ENCODE peak calls at places on chromosomes 7 and 10, in eight cellular contexts. J is psoas muscle, I is upper lobe of right lung, G is fibroblast of the aortic adventitia, O is SJSA1, H is AG09309, A is right atrium auricular region, N is dorsolateral prefrontal cortex. V is an unnamed sample.

GRCh38 chr10:75034131-75034512 is 77.3 kb upstream of the SAMD8 start:
- DNase-seq in J (no peak), N (no peak), G (no peak), A (no peak), I (no peak), O (no peak), H (no peak), V (no peak)

GRCh38 chr10:131247873-131248272 is 63.6 kb downstream of the TCERG1L start:
- DNase-seq in A (no peak), H (no peak), J (no peak), G (no peak), N (no peak), I (no peak), O (no peak), V (no peak)

GRCh38 chr7:137626469-137627067 is 220.2 kb downstream of the DGKI start:
- DNase-seq in I (no peak), N (no peak), G (peak), A (no peak), O (peak), H (no peak), J (no peak), V (peak)

GRCh38 chr10:78774999-78775711 is 293.6 kb upstream of the ZMIZ1 start:
- DNase-seq in H (no peak), N (no peak), J (peak), G (no peak), O (peak), I (peak), A (no peak), V (peak)

GRCh38 chr10:79229830-79230562 is 117.3 kb upstream of the PPIF start:
- DNase-seq in A (no peak), G (no peak), H (no peak), I (no peak), O (no peak), J (no peak), N (no peak), V (no peak)

GRCh38 chr7:136189506-136189998 is 212.4 kb upstream of the MTPN start:
- DNase-seq in N (no peak), O (no peak), G (no peak), J (no peak), I (no peak), H (no peak), A (no peak), V (no peak)

GRCh38 chr7:14841086-14841485 is 61.5 kb downstream of the DGKB start:
- DNase-seq in H (no peak), G (no peak), N (no peak), O (no peak), A (no peak), J (no peak), I (no peak), V (no peak)

GRCh38 chr10:87960230-87960629 is 96.8 kb downstream of the PTEN start:
- DNase-seq in N (no peak), G (no peak), J (no peak), A (no peak), H (no peak), I (no peak), O (peak), V (peak)

GRCh38 chr7:41881313-41882130 is 178.6 kb upstream of the INHBA start:
- DNase-seq in A (no peak), G (no peak), H (no peak), N (no peak), J (peak), O (no peak), I (peak), V (no peak)

DNA sequence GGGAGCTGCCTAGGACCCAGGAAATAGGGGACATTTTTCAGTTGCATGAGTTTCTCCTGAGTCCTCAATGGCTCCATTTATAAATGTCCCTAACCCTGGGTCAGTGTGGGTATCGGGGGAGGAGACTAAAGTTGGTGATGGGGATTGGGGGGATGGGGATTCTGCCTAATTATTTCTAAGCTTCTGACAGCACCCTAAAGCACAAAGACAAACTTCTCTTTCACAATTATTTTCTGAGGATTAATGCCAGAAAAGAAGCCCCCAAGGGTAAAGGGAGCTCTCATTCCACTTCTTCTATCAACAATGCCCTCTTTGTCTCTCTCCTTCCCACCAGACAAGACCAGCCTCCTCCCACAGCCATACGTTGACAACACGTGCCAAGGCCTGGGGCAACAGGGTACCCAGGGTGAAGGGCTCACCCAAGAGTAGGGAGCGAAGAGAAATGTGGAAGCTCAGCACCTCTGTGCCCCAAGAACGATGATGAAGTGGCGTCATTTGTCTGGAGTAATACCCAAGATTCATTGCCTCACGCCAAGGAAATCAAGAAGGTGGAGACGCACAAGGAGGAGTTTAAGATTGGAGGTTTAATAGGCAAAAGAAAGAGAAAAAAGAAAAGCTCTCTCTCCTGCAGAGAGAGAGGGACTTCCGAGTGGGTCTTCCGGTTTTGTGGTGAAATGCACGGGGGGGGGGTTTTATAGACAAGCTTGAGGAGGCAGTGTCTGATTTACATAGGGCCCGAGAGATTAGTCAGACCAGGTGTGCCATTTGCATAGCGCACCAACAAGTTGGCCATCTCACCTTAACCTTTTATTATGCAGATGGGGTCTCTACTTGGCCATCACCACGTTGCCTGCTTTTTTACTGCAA is 14.5 kb upstream of the GJC3 start:
- DNase-seq in J (no peak), N (no peak), H (no peak), O (no peak), A (no peak), I (no peak), G (no peak), V (no peak)
- H3K4me3 ChIP-seq in J (no peak), N (no peak), H (no peak), O (no peak), A (no peak), I (no peak), G (no peak), V (no peak)

DNA sequence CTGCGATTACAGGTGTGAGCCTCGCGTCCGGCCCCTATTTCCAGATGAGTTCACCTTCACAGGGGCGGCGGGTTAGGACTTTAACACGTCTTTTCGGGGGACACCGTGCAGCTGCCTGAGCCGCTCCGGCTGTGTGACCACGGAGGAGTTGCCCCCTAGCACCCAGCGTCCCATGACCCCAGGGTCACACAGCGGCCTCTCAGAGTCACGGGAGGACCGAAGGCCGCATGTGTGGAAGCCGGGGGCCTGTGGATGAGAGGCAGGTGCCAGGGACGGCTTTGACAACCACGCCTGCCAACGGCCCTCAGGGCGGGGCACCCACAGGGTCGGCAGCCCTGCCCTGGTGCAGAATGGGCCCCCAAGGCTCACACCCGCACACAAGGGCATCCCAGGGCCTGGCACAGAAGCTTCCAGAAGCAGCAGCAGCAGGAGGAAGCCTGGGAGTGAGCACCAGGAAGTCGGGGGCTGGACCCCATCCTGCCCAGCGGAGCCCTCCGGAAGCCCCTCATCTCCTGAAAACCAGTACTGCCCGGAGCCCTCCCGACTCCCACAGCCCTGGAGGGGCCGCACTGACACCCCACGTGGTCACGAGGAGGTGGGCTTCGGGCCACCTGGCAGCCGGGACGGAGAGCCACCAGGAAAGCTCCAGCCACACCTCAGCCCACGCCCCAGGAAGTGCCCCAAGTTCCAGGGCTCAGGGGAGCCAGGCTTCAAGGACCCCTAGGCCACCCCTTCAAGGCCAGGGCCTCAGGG is 32.7 kb downstream of the ADAP1 start:
- DNase-seq in J (peak), H (no peak), I (peak), A (no peak), N (no peak), O (peak), G (no peak), V (no peak)
- H3K4me3 ChIP-seq in J (no peak), H (no peak), I (peak), A (no peak), N (no peak), O (no peak), G (no peak), V (no peak)

DNA sequence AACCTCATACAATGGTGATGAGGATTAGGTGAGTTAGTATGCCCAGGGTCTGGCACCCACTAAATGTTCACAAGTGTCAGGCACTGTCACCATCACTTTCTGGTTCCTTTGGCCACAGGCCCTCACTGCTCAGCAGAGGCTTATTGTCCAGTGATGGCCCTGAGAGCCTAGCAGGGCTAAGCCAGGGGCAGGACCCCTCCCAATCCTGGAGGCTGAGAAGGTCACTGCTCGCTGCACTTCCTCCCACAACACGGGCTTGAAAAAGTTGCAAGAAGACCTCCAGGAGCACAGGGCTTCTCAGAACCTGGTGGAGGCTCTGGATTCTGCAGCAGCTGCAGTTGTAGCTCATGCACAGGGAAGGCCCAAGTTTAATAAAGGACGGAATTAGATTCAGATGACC is 48.1 kb downstream of the DRGX start:
- DNase-seq in A (no peak), G (no peak), O (peak), H (no peak), N (no peak), I (no peak), J (no peak), V (no peak)
- H3K4me3 ChIP-seq in A (no peak), G (no peak), O (no peak), H (no peak), N (no peak), I (no peak), J (no peak), V (no peak)

GRCh38 chr10:35378547-35379210 is 42.4 kb downstream of the CCNY start:
- DNase-seq in O (no peak), N (no peak), G (no peak), I (no peak), H (no peak), J (no peak), A (no peak), V (no peak)
- H3K4me3 ChIP-seq in O (no peak), N (no peak), G (no peak), I (no peak), H (no peak), J (no peak), A (no peak), V (no peak)

GRCh38 chr7:128030263-128030998 is 806 bp downstream of the LRRC4 start:
- DNase-seq in N (no peak), I (no peak), G (no peak), A (no peak), O (no peak), H (no peak), J (no peak), V (no peak)
- H3K4me3 ChIP-seq in N (peak), I (peak), G (no peak), A (peak), O (no peak), H (no peak), J (peak), V (peak)

DNA sequence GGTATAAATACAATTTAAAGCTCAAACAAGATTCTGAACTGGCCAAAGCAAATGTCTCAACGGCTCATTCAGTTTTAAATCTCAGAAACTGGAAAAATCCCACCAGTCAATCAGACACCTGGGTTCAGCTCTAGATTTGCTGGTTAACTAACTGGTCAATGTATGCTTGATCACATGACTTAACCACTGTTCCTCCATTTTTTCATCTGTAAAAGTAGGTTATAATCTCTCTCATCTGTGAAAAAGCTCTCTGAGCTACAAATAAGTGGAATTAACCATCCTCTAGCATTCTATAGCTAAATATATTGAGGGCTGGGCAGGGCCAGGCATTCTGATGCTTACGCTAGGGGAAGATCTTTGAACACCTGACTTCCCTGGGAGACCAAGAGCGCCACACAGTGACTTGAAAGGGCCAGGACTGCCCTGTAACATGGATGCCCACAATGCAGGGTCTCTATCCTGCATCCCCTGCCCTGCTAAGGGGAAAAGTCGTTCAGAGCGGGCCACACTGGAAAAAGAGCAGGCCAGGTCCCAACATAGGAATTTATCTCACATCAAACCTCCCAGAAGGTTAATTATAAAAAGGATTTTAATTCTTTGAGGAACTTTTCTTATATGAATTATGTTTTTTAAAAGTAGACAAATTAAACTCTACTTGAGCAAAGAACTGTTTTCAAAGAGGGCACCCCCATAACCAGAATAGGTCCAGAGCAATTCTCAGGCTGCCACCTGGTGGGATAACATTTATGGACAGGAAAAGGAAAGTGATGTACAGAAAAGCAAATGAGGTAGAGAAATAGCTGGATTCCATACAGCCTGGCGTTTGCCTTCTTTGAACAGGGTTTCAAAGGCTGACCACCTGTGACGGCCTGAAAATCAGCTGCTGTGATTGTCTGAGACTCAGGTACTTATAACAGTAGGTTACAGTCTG is 1.8 kb downstream of the RP9 start:
- DNase-seq in N (no peak), J (peak), G (peak), O (no peak), I (no peak), H (no peak), A (no peak), V (peak)
- H3K4me3 ChIP-seq in N (peak), J (peak), G (peak), O (peak), I (peak), H (peak), A (peak), V (peak)

GRCh38 chr10:125001313-125002043 is 59.6 kb downstream of the ZRANB1 start:
- DNase-seq in O (no peak), G (no peak), J (peak), I (peak), H (no peak), A (peak), N (peak), V (no peak)
- H3K4me3 ChIP-seq in O (no peak), G (no peak), J (no peak), I (no peak), H (no peak), A (no peak), N (no peak), V (no peak)

GRCh38 chr10:46091834-46092522 is 45.9 kb upstream of the MSMB start:
- DNase-seq in N (no peak), A (peak), O (no peak), J (no peak), G (no peak), H (no peak), I (no peak), V (no peak)
- H3K4me3 ChIP-seq in N (no peak), A (no peak), O (no peak), J (no peak), G (no peak), H (no peak), I (no peak), V (no peak)

GRCh38 chr7:64888901-64889685 is 14.0 kb upstream of the ZNF273 start:
- DNase-seq in A (peak), N (no peak), J (no peak), H (no peak), O (no peak), G (peak), I (peak), V (no peak)
- H3K4me3 ChIP-seq in A (peak), N (peak), J (peak), H (peak), O (no peak), G (peak), I (peak), V (peak)

V was measured in astrocyte of the cerebellum.